ENCODE peak calls at places on chromosomes 3 and 15, in ten cellular contexts. B is GM12865, Z is GM13976, J is progenitor cell of endocrine pancreas, M is HFFc6, S is WTC11, I is GM06990, K is lung, G is PC-3, O is gastrocnemius medialis. F is an unnamed sample.

GRCh38 chr3:90005448-90005847 is 898.0 kb downstream of the EPHA3 start:
- DNase-seq in Z (no peak), J (no peak), I (no peak), M (no peak), G (no peak), S (no peak), B (no peak), K (no peak), O (no peak), F (no peak)

GRCh38 chr15:59340325-59340724 is 32.3 kb downstream of the MYO1E start:
- DNase-seq in Z (no peak), B (no peak), K (no peak), M (no peak), O (no peak), G (no peak), I (no peak), J (no peak), S (no peak), F (no peak)

GRCh38 chr3:42033741-42034140 is 57.4 kb upstream of the TRAK1 start:
- DNase-seq in J (no peak), I (no peak), O (no peak), M (peak; percentile 58), G (peak; percentile 59), S (no peak), K (no peak), Z (no peak), B (no peak), F (no peak)

GRCh38 chr15:65032823-65033537 is 3.5 kb upstream of the MTFMT start:
- DNase-seq in S (peak; percentile 83), M (no peak), I (peak; percentile 49), Z (peak; percentile 51), K (peak; percentile 61), O (no peak), G (peak; percentile 83), B (peak; percentile 76), J (peak; percentile 49), F (no peak)

GRCh38 chr3:123341871-123342630 is 106.8 kb downstream of the ADCY5 start:
- DNase-seq in K (no peak), Z (no peak), J (no peak), S (peak; percentile 9), G (no peak), M (no peak), O (no peak), B (no peak), I (no peak), F (no peak)

GRCh38 chr3:98722389-98722788 is 40.8 kb upstream of the ST3GAL6 start:
- DNase-seq in O (no peak), J (no peak), M (no peak), K (no peak), G (no peak), B (no peak), Z (no peak), I (no peak), S (peak; percentile 32), F (no peak)

GRCh38 chr15:78715439-78715838 is 74.4 kb upstream of the CHRNB4 start:
- DNase-seq in Z (no peak), J (no peak), S (no peak), K (no peak), B (no peak), I (no peak), O (no peak), G (peak; percentile 60), M (no peak), F (no peak)

GRCh38 chr3:103089758-103090157 is 654.9 kb downstream of the ZPLD1 start:
- DNase-seq in K (no peak), S (no peak), O (no peak), J (no peak), B (no peak), M (no peak), Z (no peak), I (no peak), G (no peak), F (no peak)

GRCh38 chr15:69277316-69277715 is 21.4 kb upstream of the PAQR5 start:
- DNase-seq in I (no peak), Z (no peak), S (no peak), B (no peak), O (no peak), G (no peak), M (no peak), K (no peak), J (no peak), F (no peak)

GRCh38 chr15:80072285-80072684 is 12.8 kb downstream of the ZFAND6 start:
- DNase-seq in J (no peak), G (peak; percentile 92), I (no peak), O (no peak), Z (peak; percentile 52), B (peak; percentile 78), K (no peak), S (no peak), M (peak; percentile 95), F (no peak)

GRCh38 chr3:99925584-99925983 is 107.9 kb downstream of the CMSS1 start:
- DNase-seq in B (no peak), G (peak; percentile 89), O (no peak), Z (no peak), J (no peak), M (peak; percentile 80), K (peak; percentile 86), S (no peak), I (no peak), F (no peak)

GRCh38 chr3:152096280-152096679 is 172.4 kb upstream of the MBNL1 start:
- DNase-seq in S (no peak), J (no peak), I (no peak), B (no peak), Z (no peak), G (no peak), K (no peak), M (no peak), O (no peak), F (no peak)

GRCh38 chr3:128619146-128619890 is 31.3 kb downstream of the RPN1 start:
- DNase-seq in O (no peak), Z (no peak), B (no peak), I (no peak), G (peak; percentile 50), K (no peak), S (no peak), M (peak; percentile 90), J (no peak), F (no peak)

GRCh38 chr3:57059416-57059815 is 1.0 kb upstream of the SPATA12 start:
- DNase-seq in B (no peak), G (peak; percentile 33), S (no peak), Z (no peak), K (no peak), I (no peak), O (no peak), J (no peak), M (no peak), F (no peak)

GRCh38 chr3:122024800-122025199 is 2.8 kb upstream of the ILDR1 start:
- DNase-seq in K (no peak), J (no peak), S (no peak), I (no peak), G (no peak), M (no peak), B (no peak), O (no peak), Z (no peak), F (no peak)

DNA sequence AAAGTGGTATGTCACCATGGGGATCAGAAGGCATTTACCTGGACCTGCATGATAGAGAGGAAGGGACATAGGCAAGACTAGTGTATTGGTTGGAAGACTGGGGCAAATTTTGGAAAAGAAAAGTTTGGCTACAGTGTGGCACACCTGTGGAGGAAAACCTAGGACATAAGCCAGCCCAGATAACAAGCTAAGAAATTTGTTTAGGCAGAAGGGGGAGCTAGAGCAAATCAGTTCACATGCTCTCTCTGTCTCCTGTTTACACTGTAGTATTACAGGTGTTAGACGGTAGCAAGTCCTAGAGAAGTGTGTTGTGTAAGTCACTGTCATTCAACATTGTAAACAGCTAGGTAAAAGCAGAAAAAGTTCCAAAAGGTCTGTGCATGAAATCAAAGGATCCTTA is 11.9 kb upstream of the ALDH1A2 start:
- DNase-seq in J (no peak), S (no peak), I (no peak), K (no peak), O (no peak), B (peak; percentile 9), Z (peak; percentile 12), G (peak; percentile 40), M (no peak), F (no peak)
- TF ChIP-seq CTCF in J (peak; percentile 42), S (no peak), I (peak; percentile 27), K (no peak), O (no peak), B (no peak), Z (no peak), G (peak; percentile 57), M (peak; percentile 43), F (no peak)

GRCh38 chr15:38040615-38041014 is 106.2 kb downstream of the TMCO5A start:
- DNase-seq in J (no peak), O (no peak), K (no peak), G (no peak), Z (no peak), S (no peak), B (no peak), M (no peak), I (no peak), F (no peak)
- TF ChIP-seq CTCF in J (no peak), O (no peak), K (no peak), G (no peak), Z (no peak), S (no peak), B (no peak), M (no peak), I (no peak), F (no peak)

GRCh38 chr3:69385723-69386483 is at the start of gene FRMD4B:
- DNase-seq in O (peak; percentile 23), S (peak; percentile 56), M (no peak), Z (peak; percentile 73), J (peak; percentile 34), B (peak; percentile 47), K (peak; percentile 85), I (peak; percentile 42), G (peak; percentile 8), F (peak; percentile 62)
- TF ChIP-seq CTCF in O (peak; percentile 21), S (no peak), M (no peak), Z (peak; percentile 33), J (peak; percentile 39), B (peak; percentile 35), K (no peak), I (peak; percentile 28), G (peak; percentile 11), F (no peak)

DNA sequence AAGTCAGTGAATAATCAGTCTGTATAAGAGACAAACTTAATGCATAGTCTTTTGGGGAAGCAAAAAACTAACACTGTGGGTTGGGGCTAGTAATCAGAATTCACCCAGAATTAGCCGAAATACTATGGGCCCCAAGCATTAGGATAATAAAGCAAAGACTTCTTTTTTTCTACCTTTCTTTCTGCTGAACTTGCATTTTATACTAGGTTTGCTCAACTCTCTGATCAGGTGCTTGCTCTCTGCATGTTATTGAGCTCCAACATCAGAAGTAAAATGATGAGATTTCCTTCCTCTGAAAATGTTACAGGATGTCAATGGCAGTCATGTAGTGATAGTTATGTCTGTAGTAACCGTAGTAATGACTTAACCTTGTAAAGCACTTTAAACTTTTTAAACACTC is 216.6 kb downstream of the KCNMB2 start:
- DNase-seq in O (no peak), G (no peak), S (no peak), M (no peak), Z (no peak), K (no peak), B (no peak), J (no peak), I (no peak), F (no peak)
- TF ChIP-seq CTCF in O (no peak), G (no peak), S (no peak), M (no peak), Z (no peak), K (no peak), B (no peak), J (no peak), I (no peak), F (no peak)

GRCh38 chr15:90933310-90933709 is 961 bp upstream of the HDDC3 start:
- DNase-seq in O (no peak), Z (no peak), S (no peak), B (no peak), M (no peak), K (no peak), J (no peak), G (no peak), I (no peak), F (no peak)
- TF ChIP-seq CTCF in O (no peak), Z (no peak), S (no peak), B (no peak), M (no peak), K (no peak), J (no peak), G (no peak), I (no peak), F (no peak)

F was measured in breast epithelium.